ENCODE peak calls at places on chromosomes 13 and 19, in eight cellular contexts. U is upper lobe of left lung; Q is DND-41; S is AG10803; A is fibroblast of the aortic adventitia; B is neural crest cell; I is CD8-positive, alpha-beta T cell; H is lung. D is an unnamed sample.

GRCh38 chr13:95603887-95604533 is 40.5 kb downstream of the DZIP1 start:
- DNase-seq in I (no peak), U (peak), Q (no peak), S (no peak), A (peak), B (no peak), H (no peak), D (no peak)

GRCh38 chr19:1155352-1156304 is 18.4 kb downstream of the SBNO2 start:
- DNase-seq in U (peak), A (peak), I (no peak), Q (no peak), H (no peak), S (peak), B (no peak), D (no peak)

GRCh38 chr19:5534787-5535586 is 32.8 kb downstream of the TINCR start:
- DNase-seq in Q (peak), A (peak), U (no peak), B (peak), I (no peak), S (no peak), H (no peak), D (peak)

GRCh38 chr13:83691966-83692365 is 190.3 kb downstream of the SLITRK1 start:
- DNase-seq in A (peak), B (no peak), H (no peak), U (no peak), S (peak), I (no peak), Q (no peak), D (no peak)

GRCh38 chr13:67023088-67023893 is 206.8 kb downstream of the PCDH9 start:
- DNase-seq in B (no peak), I (no peak), Q (peak), A (peak), H (peak), U (peak), S (peak), D (peak)

GRCh38 chr19:5448374-5448773 is 6.8 kb upstream of the ZNRF4 start:
- DNase-seq in B (no peak), S (no peak), Q (no peak), H (no peak), I (no peak), U (no peak), A (no peak), D (no peak)

GRCh38 chr13:91922969-91923592 is 524.7 kb downstream of the GPC5 start:
- DNase-seq in U (no peak), Q (no peak), S (no peak), A (no peak), H (no peak), I (no peak), B (no peak), D (no peak)

GRCh38 chr13:80312012-80312704 is 28.8 kb downstream of the SPRY2 start:
- DNase-seq in B (no peak), S (no peak), U (no peak), Q (no peak), A (no peak), I (no peak), H (no peak), D (no peak)

GRCh38 chr13:112720814-112721197 is 31.0 kb downstream of the ATP11A start:
- DNase-seq in A (no peak), Q (no peak), I (no peak), H (no peak), B (no peak), S (no peak), U (no peak), D (no peak)

GRCh38 chr13:40786568-40786996 is 2.8 kb upstream of the SLC25A15 start:
- DNase-seq in A (no peak), Q (no peak), U (no peak), S (no peak), H (no peak), I (no peak), B (no peak), D (no peak)

GRCh38 chr13:40790232-40790631 is 821 bp downstream of the SLC25A15 start:
- DNase-seq in I (no peak), A (no peak), B (no peak), H (no peak), U (no peak), S (no peak), Q (no peak), D (no peak)

GRCh38 chr13:40792284-40793051 is 3.1 kb downstream of the SLC25A15 start:
- DNase-seq in S (no peak), H (no peak), U (no peak), I (no peak), B (no peak), A (no peak), Q (no peak), D (no peak)

GRCh38 chr13:40787062-40787461 is 2.3 kb upstream of the SLC25A15 start:
- DNase-seq in S (peak), H (no peak), I (no peak), A (peak), Q (peak), B (no peak), U (no peak), D (no peak)

GRCh38 chr13:40789275-40790231 is at the start of gene SLC25A15:
- DNase-seq in U (peak), Q (peak), B (peak), S (peak), H (peak), I (peak), A (peak), D (peak)
- TF ChIP-seq CTCF in U (no peak), Q (peak), B (peak), S (no peak), H (no peak), I (no peak), A (peak), D (no peak)

GRCh38 chr19:34241513-34242337 is 12.6 kb upstream of the GARRE1 start:
- DNase-seq in B (peak), A (no peak), S (no peak), H (peak), I (no peak), U (peak), Q (peak), D (peak)
- TF ChIP-seq CTCF in B (peak), A (no peak), S (peak), H (no peak), I (no peak), U (no peak), Q (peak), D (peak)

GRCh38 chr19:38709119-38709518 is 35.2 kb downstream of the CAPN12 start:
- DNase-seq in H (no peak), I (no peak), U (no peak), B (no peak), A (no peak), Q (no peak), S (no peak), D (no peak)

GRCh38 chr19:38708413-38709024 is 35.8 kb downstream of the CAPN12 start:
- DNase-seq in H (no peak), S (no peak), Q (no peak), A (no peak), B (no peak), U (no peak), I (no peak), D (no peak)

GRCh38 chr19:38710416-38710702 is 33.9 kb downstream of the CAPN12 start:
- DNase-seq in U (no peak), A (no peak), S (no peak), I (no peak), B (no peak), Q (no peak), H (no peak), D (no peak)

GRCh38 chr19:38710928-38711725 is 33.1 kb downstream of the CAPN12 start:
- DNase-seq in A (no peak), U (no peak), B (no peak), H (no peak), S (no peak), I (no peak), Q (no peak), D (no peak)

GRCh38 chr19:38709671-38710415 is 34.4 kb downstream of the CAPN12 start:
- DNase-seq in A (no peak), I (no peak), H (no peak), Q (no peak), S (no peak), B (no peak), U (no peak), D (no peak)
- TF ChIP-seq CTCF in A (no peak), I (no peak), H (no peak), Q (no peak), S (no peak), B (no peak), U (no peak), D (no peak)

DNA sequence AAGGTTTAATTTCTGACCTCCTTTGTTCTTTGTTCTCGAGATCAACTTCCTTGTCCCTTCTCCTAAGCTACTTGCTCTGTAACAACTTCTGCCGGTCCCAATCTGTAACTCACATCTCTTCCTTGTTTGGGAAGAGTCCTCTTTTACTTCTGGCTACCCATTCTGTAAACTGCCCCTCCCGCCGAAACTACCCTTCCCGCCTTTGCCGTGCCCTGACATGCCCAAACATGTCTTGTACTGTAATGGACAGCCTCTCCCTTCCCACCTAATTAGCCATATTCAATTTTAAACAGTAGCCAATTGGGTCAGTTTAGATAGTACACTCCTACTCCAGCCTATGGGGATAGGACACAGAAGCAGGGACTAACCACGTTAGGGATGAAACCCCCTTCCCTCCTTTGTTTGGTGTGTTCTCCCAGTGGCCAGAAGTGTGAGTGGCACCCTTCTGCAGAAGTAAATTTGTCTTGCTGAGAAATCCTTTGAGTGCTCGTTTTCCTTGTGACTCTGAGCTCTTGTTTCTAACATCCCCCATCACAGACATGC is 34.2 kb downstream of the SACS start:
- DNase-seq in A (no peak), I (no peak), U (no peak), B (no peak), Q (no peak), S (no peak), H (no peak), D (no peak)
- TF ChIP-seq CTCF in A (no peak), I (no peak), U (no peak), B (no peak), Q (no peak), S (no peak), H (no peak), D (no peak)

DNA sequence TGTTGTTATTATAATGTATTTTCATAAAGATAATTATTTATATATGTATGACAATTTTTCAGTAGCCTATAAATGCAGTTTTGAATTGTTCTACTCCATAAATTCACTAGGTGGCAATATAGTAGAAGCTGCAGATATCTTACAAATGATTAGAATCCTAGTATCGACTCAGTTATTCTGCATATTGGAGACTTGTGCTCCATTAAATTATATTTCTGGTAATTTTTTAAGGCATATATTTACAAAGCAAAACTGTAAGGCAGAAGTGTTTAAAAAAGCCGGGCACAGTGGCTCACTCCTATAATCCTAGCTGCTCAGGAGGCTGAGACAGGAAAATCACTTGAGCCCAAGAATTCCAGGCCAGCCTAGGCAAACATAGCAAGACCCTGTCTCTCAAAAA is 58.7 kb downstream of the DPY19L3 start:
- DNase-seq in U (no peak), S (peak), I (no peak), A (peak), Q (no peak), B (no peak), H (no peak), D (no peak)
- TF ChIP-seq CTCF in U (no peak), S (peak), I (no peak), A (peak), Q (peak), B (peak), H (no peak), D (no peak)

GRCh38 chr13:113862191-113862765 is 1.6 kb downstream of the GAS6 start:
- DNase-seq in S (no peak), H (no peak), I (no peak), A (no peak), Q (no peak), B (no peak), U (no peak), D (no peak)

GRCh38 chr13:113862766-113863510 is 938 bp downstream of the GAS6 start:
- DNase-seq in U (peak), S (peak), H (no peak), A (peak), B (no peak), Q (no peak), I (no peak), D (peak)

GRCh38 chr13:113864303-113864890 is 521 bp upstream of the GAS6 start:
- DNase-seq in Q (no peak), I (no peak), S (peak), H (no peak), U (no peak), A (peak), B (no peak), D (no peak)

GRCh38 chr13:113861433-113862030 is 2.3 kb downstream of the GAS6 start:
- DNase-seq in Q (no peak), H (no peak), U (no peak), B (no peak), I (no peak), S (no peak), A (no peak), D (no peak)

DNA sequence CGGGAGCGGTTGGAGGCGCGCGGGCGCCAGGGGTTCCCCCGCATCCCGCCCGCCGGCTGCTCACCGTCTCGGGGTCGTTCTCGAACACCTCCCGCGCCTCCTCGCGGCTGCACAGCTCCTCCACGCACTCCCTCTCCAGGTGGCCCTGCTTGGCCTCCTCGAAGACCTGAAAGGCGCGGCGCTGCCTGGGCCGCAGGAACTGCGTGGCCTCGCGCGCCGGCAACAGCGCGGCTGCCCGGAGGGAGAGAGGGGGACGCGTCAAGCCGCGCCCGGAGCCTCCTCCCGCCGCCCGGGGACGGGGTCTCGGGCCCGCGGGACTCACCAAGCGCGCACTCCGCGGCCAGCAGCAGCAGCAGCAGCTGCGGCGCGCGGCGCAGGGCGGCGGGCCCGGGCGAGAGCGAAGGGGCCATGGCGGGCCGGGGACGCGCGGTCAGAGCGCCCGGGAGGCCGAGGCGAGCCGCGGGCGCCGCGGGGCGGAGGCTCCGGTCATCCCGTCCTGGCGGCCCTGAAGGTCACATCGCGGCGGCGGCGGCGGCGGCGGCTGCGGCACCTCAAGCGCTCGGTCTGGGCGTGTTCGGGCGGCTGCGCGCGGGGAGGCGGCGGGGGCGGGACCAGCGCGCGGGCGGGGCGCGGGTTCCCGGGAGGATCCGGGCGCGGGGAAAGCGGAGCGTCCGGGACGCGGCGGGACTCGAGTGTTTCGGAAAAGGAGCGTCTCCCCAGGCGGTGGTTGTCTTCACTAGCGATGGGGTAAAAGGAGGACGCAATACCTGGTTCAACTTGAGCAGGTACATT is at the start of gene GAS6:
- DNase-seq in H (no peak), U (no peak), A (peak), Q (no peak), I (no peak), B (peak), S (peak), D (peak)
- TF ChIP-seq CTCF in H (no peak), U (no peak), A (no peak), Q (no peak), I (no peak), B (no peak), S (no peak), D (no peak)

GRCh38 chr19:56140583-56141415 is at the start of gene ZNF444:
- DNase-seq in I (peak), U (peak), B (peak), A (peak), Q (peak), H (peak), S (peak), D (peak)
- TF ChIP-seq CTCF in I (no peak), U (no peak), B (no peak), A (no peak), Q (no peak), H (no peak), S (no peak), D (no peak)

DNA sequence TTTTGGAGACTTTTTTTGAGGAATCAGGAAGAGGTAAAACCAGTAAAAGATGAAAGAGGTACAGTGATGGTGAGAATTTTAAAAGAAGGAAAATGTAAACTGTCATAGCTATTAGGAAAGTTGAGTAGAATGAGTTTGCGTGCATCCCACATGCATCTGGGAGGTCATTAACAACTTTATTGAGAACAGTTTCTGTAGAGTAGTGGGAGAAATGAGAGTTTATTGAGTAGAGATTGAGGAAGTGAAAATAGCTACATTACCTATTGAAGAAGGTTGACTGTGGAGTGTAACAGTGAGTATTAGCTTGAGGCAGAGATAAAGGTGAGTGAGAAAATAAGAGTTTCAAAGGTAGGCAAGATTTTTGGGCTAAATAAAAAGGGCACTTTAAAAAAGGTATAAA is 38.7 kb downstream of the BRCA2 start:
- DNase-seq in U (no peak), B (no peak), S (no peak), A (no peak), I (no peak), Q (no peak), H (no peak), D (no peak)
- TF ChIP-seq CTCF in U (no peak), B (no peak), S (no peak), A (no peak), I (no peak), Q (no peak), H (no peak), D (no peak)

GRCh38 chr13:35714588-35714987 is 238.1 kb upstream of the MAB21L1 start:
- DNase-seq in H (no peak), U (no peak), Q (no peak), B (peak), S (no peak), A (no peak), I (no peak), D (no peak)
- TF ChIP-seq CTCF in H (no peak), U (no peak), Q (no peak), B (no peak), S (no peak), A (no peak), I (no peak), D (no peak)